ENCODE peak calls at places on chromosomes 5 and 9, in five cellular contexts. O is OCI-LY7, P is dorsolateral prefrontal cortex, K is Peyer's patch, X is A549. E is an unnamed sample.

GRCh38 chr9:96130970-96131369 is 171.0 kb downstream of the HSD17B3 start:
- DNase-seq in K (no peak), P (no peak), O (no peak), X (no peak), E (no peak)

GRCh38 chr9:19641046-19641445 is 147.8 kb downstream of the SLC24A2 start:
- DNase-seq in O (no peak), X (no peak), K (no peak), P (no peak), E (no peak)

GRCh38 chr9:130137081-130137869 is 34.9 kb upstream of the NCS1 start:
- DNase-seq in X (no peak), K (no peak), P (no peak), O (no peak), E (no peak)

GRCh38 chr9:113609562-113610318 is 146.2 kb downstream of the RGS3 start:
- DNase-seq in X (no peak), K (peak), O (no peak), P (peak), E (no peak)

GRCh38 chr9:132369421-132369820 is 14.6 kb upstream of the SETX start:
- DNase-seq in X (no peak), P (no peak), O (no peak), K (no peak), E (no peak)

GRCh38 chr9:117480251-117480650 is 65.4 kb upstream of the ASTN2 start:
- DNase-seq in O (no peak), P (no peak), X (no peak), K (no peak), E (no peak)

GRCh38 chr9:91101598-91102168 is 260.0 kb downstream of the AUH start:
- DNase-seq in K (peak), X (no peak), O (peak), P (no peak), E (no peak)

GRCh38 chr5:59592101-59592500 is 301.4 kb downstream of the PDE4D start:
- DNase-seq in P (no peak), X (no peak), O (no peak), K (no peak), E (no peak)

GRCh38 chr9:124284940-124285441 is 27.2 kb downstream of the NEK6 start:
- DNase-seq in P (peak), K (no peak), X (no peak), O (no peak), E (peak)

GRCh38 chr5:572398-573019 is 39.6 kb upstream of the CEP72 start:
- DNase-seq in O (no peak), X (no peak), P (no peak), K (no peak), E (no peak)

GRCh38 chr5:112697833-112698232 is 39.9 kb upstream of the APC start:
- DNase-seq in P (no peak), O (no peak), X (no peak), K (no peak), E (no peak)

GRCh38 chr5:168833936-168834335 is 254.8 kb upstream of the PANK3 start:
- DNase-seq in K (no peak), X (no peak), P (no peak), O (no peak), E (no peak)

GRCh38 chr5:2598503-2598902 is 153.0 kb downstream of the IRX2 start:
- DNase-seq in X (no peak), K (no peak), P (no peak), O (no peak), E (no peak)

GRCh38 chr9:136996361-136997281 is at the start of gene CLIC3:
- DNase-seq in X (peak), P (no peak), O (peak), K (peak), E (no peak)

GRCh38 chr9:111839387-111839786 is 44.6 kb upstream of the SHOC1 start:
- DNase-seq in P (no peak), O (no peak), K (no peak), X (no peak), E (no peak)

GRCh38 chr9:125884196-125884595 is 137.0 kb downstream of the PBX3 start:
- DNase-seq in P (no peak), O (no peak), X (no peak), K (no peak), E (no peak)
- H3K27ac ChIP-seq in P (no peak), O (no peak), X (no peak), K (no peak), E (no peak)

DNA sequence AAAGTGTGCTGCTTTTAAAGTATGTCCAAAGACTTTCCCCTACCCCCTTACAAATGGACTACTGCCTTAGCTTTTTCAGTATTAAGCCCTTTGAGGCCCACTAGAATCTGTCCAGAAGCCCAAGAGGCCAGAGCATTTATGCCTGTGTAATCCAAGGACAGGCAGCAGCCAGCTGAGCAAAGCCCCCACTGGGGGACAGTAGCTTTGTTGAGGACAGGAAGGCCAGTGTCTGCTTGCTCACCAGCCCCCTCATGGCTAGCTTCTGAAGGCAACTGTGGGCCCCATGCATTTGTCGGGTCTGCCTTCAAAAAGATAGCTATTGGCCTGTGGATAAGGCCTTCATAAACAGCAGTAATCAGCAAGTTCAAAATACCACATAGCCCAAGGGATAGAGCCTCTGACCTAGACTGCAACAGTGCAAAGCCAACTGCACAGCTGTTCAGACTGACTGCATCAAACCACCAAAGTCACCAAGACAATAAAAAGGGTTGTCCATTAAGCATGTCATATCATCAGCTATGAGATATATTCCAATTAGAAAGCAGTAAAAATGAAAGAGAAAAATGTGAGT is 43.4 kb downstream of the CDO1 start:
- DNase-seq in K (no peak), O (no peak), P (no peak), X (no peak), E (no peak)
- H3K27ac ChIP-seq in K (no peak), O (no peak), P (no peak), X (no peak), E (no peak)

GRCh38 chr5:146732966-146733365 is 145.6 kb downstream of the PPP2R2B start:
- DNase-seq in K (no peak), P (no peak), O (no peak), X (no peak), E (no peak)
- H3K27ac ChIP-seq in K (no peak), P (no peak), O (no peak), X (no peak), E (no peak)

GRCh38 chr5:58072202-58072791 is 387.6 kb downstream of the PLK2 start:
- DNase-seq in P (no peak), X (no peak), O (no peak), K (no peak), E (no peak)

GRCh38 chr5:58074717-58075116 is 385.2 kb downstream of the PLK2 start:
- DNase-seq in P (no peak), X (no peak), O (no peak), K (no peak), E (no peak)

GRCh38 chr5:58071566-58071965 is 388.3 kb downstream of the PLK2 start:
- DNase-seq in O (no peak), K (no peak), P (no peak), X (no peak), E (no peak)

GRCh38 chr5:58074222-58074621 is 385.7 kb downstream of the PLK2 start:
- DNase-seq in K (no peak), P (no peak), O (no peak), X (no peak), E (no peak)

GRCh38 chr5:58073246-58073645 is 386.6 kb downstream of the PLK2 start:
- DNase-seq in O (no peak), K (no peak), X (no peak), P (no peak), E (no peak)
- H3K27ac ChIP-seq in O (no peak), K (no peak), X (no peak), P (no peak), E (no peak)

DNA sequence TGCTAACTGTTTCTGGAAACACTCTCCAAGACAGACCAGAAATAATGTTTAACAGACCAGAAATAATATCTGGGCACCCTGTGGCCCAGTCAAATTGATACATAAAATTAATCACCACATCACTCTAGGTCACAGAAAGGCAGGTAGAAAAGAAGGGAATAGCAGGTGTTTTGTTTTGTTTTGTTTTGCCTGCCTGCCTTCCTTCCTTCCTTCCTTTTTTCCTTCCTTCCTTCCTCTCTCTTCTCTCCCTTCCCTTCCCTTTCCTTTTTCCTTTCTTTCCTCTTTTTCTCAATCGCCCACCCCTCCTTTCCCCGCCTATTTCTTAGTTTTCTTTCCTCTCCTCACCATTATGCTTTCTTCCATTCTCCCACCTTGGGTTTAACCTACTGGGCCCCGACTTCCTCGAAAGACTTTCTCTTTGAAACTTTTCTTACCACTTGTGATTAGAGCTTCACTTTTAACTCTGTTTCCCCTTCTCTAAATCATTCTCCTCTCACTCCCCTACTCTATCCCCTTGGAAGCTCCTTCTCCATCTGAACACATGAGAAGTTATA is 231.2 kb upstream of the CD180 start:
- DNase-seq in X (no peak), K (no peak), P (no peak), O (no peak), E (no peak)
- H3K27ac ChIP-seq in X (no peak), K (no peak), P (no peak), O (no peak), E (no peak)

GRCh38 chr5:7393921-7394799 is 1.8 kb upstream of the ADCY2 start:
- DNase-seq in K (no peak), P (no peak), X (no peak), O (no peak), E (no peak)

GRCh38 chr5:7395432-7396168 is at the start of gene ADCY2:
- DNase-seq in O (no peak), X (no peak), P (no peak), K (no peak), E (no peak)

GRCh38 chr5:7396169-7397004 is 449 bp downstream of the ADCY2 start:
- DNase-seq in O (no peak), P (peak), X (no peak), K (no peak), E (peak)

GRCh38 chr5:7397005-7397546 is 1.1 kb downstream of the ADCY2 start:
- DNase-seq in K (no peak), P (no peak), X (no peak), O (no peak), E (no peak)

DNA sequence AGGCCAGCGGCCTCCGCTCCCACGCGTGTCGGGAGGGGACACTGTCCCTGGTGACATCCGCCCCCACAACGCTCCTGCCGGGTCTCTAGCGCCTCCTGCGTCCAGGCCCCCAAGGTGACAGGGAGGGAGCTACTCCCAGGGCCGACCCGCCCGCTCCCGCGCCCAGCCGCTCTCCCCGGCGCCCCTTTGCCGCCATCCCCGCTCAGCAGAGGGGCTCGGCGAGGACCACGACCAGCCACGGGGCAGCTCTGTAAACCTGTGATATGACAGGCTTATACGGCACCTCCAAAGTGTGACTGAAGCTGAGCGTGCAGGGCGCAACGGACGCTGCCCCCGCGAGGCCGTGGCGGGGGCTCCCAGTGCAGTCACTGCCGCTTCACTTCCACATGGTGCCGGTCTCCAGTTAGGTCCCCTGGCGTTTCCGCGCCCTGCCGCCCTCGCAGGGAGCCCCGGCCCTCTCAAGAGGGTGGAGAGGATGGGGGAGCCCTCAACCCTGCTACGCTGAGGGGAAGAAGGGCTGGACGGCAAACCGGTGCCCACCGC is 978 bp upstream of the ADCY2 start:
- DNase-seq in X (no peak), K (no peak), O (no peak), P (no peak), E (no peak)
- H3K27ac ChIP-seq in X (no peak), K (no peak), O (no peak), P (peak), E (peak)

DNA sequence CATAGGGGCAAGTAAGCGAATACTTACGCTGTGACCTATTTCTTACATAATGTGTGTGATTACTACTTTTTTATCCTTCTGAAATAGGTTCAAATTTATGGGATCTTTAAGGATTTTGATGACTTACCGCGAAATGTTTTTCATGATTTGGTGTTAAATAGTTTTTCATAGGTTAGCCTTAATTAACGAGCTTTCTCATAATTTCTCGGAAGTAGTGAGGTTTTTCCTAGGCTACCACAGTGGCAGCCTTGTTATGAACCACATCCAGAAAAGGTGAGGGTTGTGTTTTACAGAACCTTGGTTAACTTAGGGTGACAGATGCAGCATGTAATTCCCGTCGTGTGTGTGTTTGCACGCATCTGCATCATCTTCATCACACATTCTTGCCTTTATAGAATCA is 1.3 kb downstream of the SH3GL2 start:
- DNase-seq in K (no peak), O (no peak), X (no peak), P (no peak), E (no peak)
- H3K27ac ChIP-seq in K (no peak), O (no peak), X (no peak), P (no peak), E (no peak)

E was measured in caudate nucleus.